ENCODE peak calls at places on chromosome 12, in four cellular contexts. H is Right ventricle myocardium superior, M is cerebellum, F is T-helper 9 cell. Y is an unnamed sample.

GRCh38 chr12:22728989-22729388 is 104.0 kb downstream of the ETNK1 start:
- DNase-seq in H (no peak), M (no peak), F (no peak), Y (no peak)

GRCh38 chr12:105072888-105073488 is 11.3 kb downstream of the ALDH1L2 start:
- DNase-seq in H (no peak), M (no peak), F (no peak), Y (no peak)

GRCh38 chr12:11242656-11243055 is 26.9 kb downstream of the PRB3 start:
- DNase-seq in H (no peak), M (no peak), F (no peak), Y (no peak)

GRCh38 chr12:115357681-115358080 is 673.7 kb upstream of the TBX3 start:
- DNase-seq in H (no peak), M (no peak), F (no peak), Y (no peak)

GRCh38 chr12:116736962-116737773 is 701 bp downstream of the SPRING1 start:
- DNase-seq in H (no peak), M (no peak), F (no peak), Y (no peak)

GRCh38 chr12:17235996-17236395 is 630.0 kb upstream of the LMO3 start:
- DNase-seq in H (no peak), M (no peak), F (no peak), Y (no peak)

GRCh38 chr12:13097526-13097925 is 5.9 kb downstream of the GSG1 start:
- DNase-seq in H (no peak), M (no peak), F (no peak), Y (no peak)

GRCh38 chr12:22477166-22477893 is 67.0 kb downstream of the C2CD5 start:
- DNase-seq in H (no peak), M (no peak), F (no peak), Y (no peak)

GRCh38 chr12:2233034-2233433 is 180.2 kb downstream of the CACNA1C start:
- DNase-seq in H (no peak), M (no peak), F (no peak), Y (no peak)

GRCh38 chr12:47920913-47921312 is 16.1 kb upstream of the VDR start:
- DNase-seq in H (no peak), M (no peak), F (no peak), Y (no peak)

GRCh38 chr12:110002691-110003515 is 3.7 kb downstream of the ANKRD13A start:
- DNase-seq in H (no peak), M (no peak), F (no peak), Y (no peak)

GRCh38 chr12:92464911-92465310 is 237.9 kb upstream of the PLEKHG7 start:
- DNase-seq in H (no peak), M (no peak), F (no peak), Y (no peak)

GRCh38 chr12:128621304-128621703 is 202.5 kb downstream of the SLC15A4 start:
- DNase-seq in H (no peak), M (no peak), F (no peak), Y (no peak)

GRCh38 chr12:54437243-54437642 is 18.2 kb upstream of the ITGA5 start:
- DNase-seq in H (no peak), M (no peak), F (no peak), Y (no peak)

GRCh38 chr12:66107451-66107915 is 23.1 kb downstream of the LLPH start:
- DNase-seq in H (no peak), M (peak), F (peak), Y (peak)

GRCh38 chr12:80877706-80878384 is 59.9 kb downstream of the LIN7A start:
- DNase-seq in H (no peak), M (peak), F (no peak), Y (no peak)

GRCh38 chr12:31589896-31590729 is 823 bp downstream of the DENND5B start:
- DNase-seq in H (peak), M (peak), F (no peak), Y (no peak)

Y was measured in effector memory CD8-positive, alpha-beta T cell.